ENCODE peak calls at places on chromosomes 7 and 10, in nine cellular contexts. One of them, this sample, is unnamed.

GRCh38 chr7:96657347-96658010 is 52.2 kb downstream of the SEM1 start:
- DNase-seq in naive B cell: no peak
- DNase-seq in neural crest cell: no peak
- DNase-seq in fibroblast of the conjunctiva: no peak
- DNase-seq in A172: peak
- DNase-seq in effector memory CD8-positive, alpha-beta T cell: no peak
- DNase-seq in Karpas-422: no peak
- DNase-seq in T1000: no peak
- DNase-seq in mucosa of descending colon: no peak
- DNase-seq in this sample: peak

GRCh38 chr10:117312430-117312829 is 62.8 kb downstream of the PDZD8 start:
- DNase-seq in Karpas-422: no peak
- DNase-seq in fibroblast of the conjunctiva: no peak
- DNase-seq in naive B cell: no peak
- DNase-seq in A172: no peak
- DNase-seq in effector memory CD8-positive, alpha-beta T cell: no peak
- DNase-seq in T1000: no peak
- DNase-seq in neural crest cell: no peak
- DNase-seq in mucosa of descending colon: no peak
- DNase-seq in this sample: peak

GRCh38 chr7:156157409-156158012 is 345.2 kb upstream of the SHH start:
- DNase-seq in naive B cell: no peak
- DNase-seq in effector memory CD8-positive, alpha-beta T cell: no peak
- DNase-seq in fibroblast of the conjunctiva: no peak
- DNase-seq in mucosa of descending colon: no peak
- DNase-seq in Karpas-422: no peak
- DNase-seq in T1000: no peak
- DNase-seq in neural crest cell: no peak
- DNase-seq in A172: no peak
- DNase-seq in this sample: no peak

GRCh38 chr10:23399701-23400144 is 39.2 kb upstream of the OTUD1 start:
- DNase-seq in fibroblast of the conjunctiva: no peak
- DNase-seq in neural crest cell: no peak
- DNase-seq in effector memory CD8-positive, alpha-beta T cell: no peak
- DNase-seq in mucosa of descending colon: no peak
- DNase-seq in A172: peak
- DNase-seq in Karpas-422: no peak
- DNase-seq in T1000: no peak
- DNase-seq in naive B cell: no peak
- DNase-seq in this sample: peak

GRCh38 chr10:72665925-72666324 is 26.0 kb upstream of the MCU start:
- DNase-seq in neural crest cell: no peak
- DNase-seq in effector memory CD8-positive, alpha-beta T cell: no peak
- DNase-seq in Karpas-422: no peak
- DNase-seq in mucosa of descending colon: no peak
- DNase-seq in fibroblast of the conjunctiva: no peak
- DNase-seq in A172: peak
- DNase-seq in naive B cell: no peak
- DNase-seq in T1000: no peak
- DNase-seq in this sample: peak

GRCh38 chr10:110491346-110491745 is 6.4 kb upstream of the DUSP5 start:
- DNase-seq in fibroblast of the conjunctiva: no peak
- DNase-seq in Karpas-422: no peak
- DNase-seq in naive B cell: no peak
- DNase-seq in T1000: no peak
- DNase-seq in A172: peak
- DNase-seq in neural crest cell: no peak
- DNase-seq in effector memory CD8-positive, alpha-beta T cell: no peak
- DNase-seq in mucosa of descending colon: no peak
- DNase-seq in this sample: peak

GRCh38 chr7:435518-436366 is 83.9 kb downstream of the PDGFA start:
- DNase-seq in neural crest cell: no peak
- DNase-seq in fibroblast of the conjunctiva: no peak
- DNase-seq in A172: peak
- DNase-seq in naive B cell: no peak
- DNase-seq in effector memory CD8-positive, alpha-beta T cell: no peak
- DNase-seq in T1000: peak
- DNase-seq in mucosa of descending colon: peak
- DNase-seq in Karpas-422: no peak
- DNase-seq in this sample: peak

GRCh38 chr10:119370972-119371703 is 163.8 kb downstream of the GRK5 start:
- DNase-seq in fibroblast of the conjunctiva: peak
- DNase-seq in naive B cell: no peak
- DNase-seq in T1000: peak
- DNase-seq in Karpas-422: no peak
- DNase-seq in neural crest cell: no peak
- DNase-seq in A172: no peak
- DNase-seq in effector memory CD8-positive, alpha-beta T cell: no peak
- DNase-seq in mucosa of descending colon: no peak
- DNase-seq in this sample: peak

GRCh38 chr7:77940647-77941046 is 142.1 kb downstream of the PHTF2 start:
- DNase-seq in Karpas-422: peak
- DNase-seq in effector memory CD8-positive, alpha-beta T cell: no peak
- DNase-seq in A172: peak
- DNase-seq in fibroblast of the conjunctiva: peak
- DNase-seq in naive B cell: no peak
- DNase-seq in T1000: no peak
- DNase-seq in mucosa of descending colon: peak
- DNase-seq in neural crest cell: peak
- DNase-seq in this sample: peak

GRCh38 chr10:63670291-63670898 is 149.2 kb downstream of the REEP3 start:
- DNase-seq in T1000: no peak
- DNase-seq in mucosa of descending colon: no peak
- DNase-seq in Karpas-422: no peak
- DNase-seq in neural crest cell: no peak
- DNase-seq in A172: no peak
- DNase-seq in naive B cell: no peak
- DNase-seq in effector memory CD8-positive, alpha-beta T cell: no peak
- DNase-seq in fibroblast of the conjunctiva: no peak
- DNase-seq in this sample: no peak

GRCh38 chr7:31126976-31127375 is 74.9 kb downstream of the ADCYAP1R1 start:
- DNase-seq in effector memory CD8-positive, alpha-beta T cell: no peak
- DNase-seq in Karpas-422: peak
- DNase-seq in A172: peak
- DNase-seq in fibroblast of the conjunctiva: peak
- DNase-seq in mucosa of descending colon: no peak
- DNase-seq in naive B cell: no peak
- DNase-seq in neural crest cell: no peak
- DNase-seq in T1000: no peak
- DNase-seq in this sample: peak

GRCh38 chr7:42831051-42831952 is 80.6 kb downstream of the C7orf25 start:
- DNase-seq in effector memory CD8-positive, alpha-beta T cell: no peak
- DNase-seq in Karpas-422: peak
- DNase-seq in neural crest cell: peak
- DNase-seq in mucosa of descending colon: peak
- DNase-seq in fibroblast of the conjunctiva: peak
- DNase-seq in naive B cell: no peak
- DNase-seq in T1000: no peak
- DNase-seq in A172: peak
- DNase-seq in this sample: peak

GRCh38 chr7:48611993-48612392 is 312.4 kb upstream of the CDC14C start:
- DNase-seq in Karpas-422: no peak
- DNase-seq in effector memory CD8-positive, alpha-beta T cell: no peak
- DNase-seq in fibroblast of the conjunctiva: no peak
- DNase-seq in naive B cell: no peak
- DNase-seq in A172: peak
- DNase-seq in T1000: peak
- DNase-seq in mucosa of descending colon: no peak
- DNase-seq in neural crest cell: no peak
- DNase-seq in this sample: peak

GRCh38 chr7:142384508-142384922 is 126.7 kb upstream of the PRSS58 start:
- DNase-seq in T1000: peak
- DNase-seq in fibroblast of the conjunctiva: no peak
- DNase-seq in mucosa of descending colon: no peak
- DNase-seq in effector memory CD8-positive, alpha-beta T cell: no peak
- DNase-seq in neural crest cell: no peak
- DNase-seq in A172: peak
- DNase-seq in naive B cell: no peak
- DNase-seq in Karpas-422: no peak
- DNase-seq in this sample: peak

GRCh38 chr10:96833220-96834001 is 1.3 kb downstream of the LCOR start:
- DNase-seq in Karpas-422: peak
- DNase-seq in naive B cell: peak
- DNase-seq in effector memory CD8-positive, alpha-beta T cell: no peak
- DNase-seq in fibroblast of the conjunctiva: no peak
- DNase-seq in mucosa of descending colon: peak
- DNase-seq in A172: peak
- DNase-seq in neural crest cell: peak
- DNase-seq in T1000: peak
- DNase-seq in this sample: peak

GRCh38 chr7:114835303-114835702 is 86.6 kb upstream of the MDFIC start:
- DNase-seq in effector memory CD8-positive, alpha-beta T cell: no peak
- DNase-seq in Karpas-422: no peak
- DNase-seq in fibroblast of the conjunctiva: no peak
- DNase-seq in T1000: no peak
- DNase-seq in mucosa of descending colon: no peak
- DNase-seq in naive B cell: no peak
- DNase-seq in neural crest cell: no peak
- DNase-seq in A172: no peak
- DNase-seq in this sample: no peak

GRCh38 chr10:113663142-113663541 is 699 bp downstream of the NRAP start:
- DNase-seq in A172: peak
- DNase-seq in T1000: no peak
- DNase-seq in fibroblast of the conjunctiva: no peak
- DNase-seq in Karpas-422: peak
- DNase-seq in neural crest cell: no peak
- DNase-seq in mucosa of descending colon: no peak
- DNase-seq in naive B cell: no peak
- DNase-seq in effector memory CD8-positive, alpha-beta T cell: no peak
- DNase-seq in this sample: peak

GRCh38 chr10:127254276-127254675 is 57.9 kb upstream of the INSYN2A start:
- DNase-seq in naive B cell: no peak
- DNase-seq in T1000: no peak
- DNase-seq in fibroblast of the conjunctiva: no peak
- DNase-seq in effector memory CD8-positive, alpha-beta T cell: no peak
- DNase-seq in A172: no peak
- DNase-seq in Karpas-422: no peak
- DNase-seq in mucosa of descending colon: no peak
- DNase-seq in neural crest cell: no peak
- DNase-seq in this sample: no peak

GRCh38 chr10:124035928-124036558 is 57.4 kb downstream of the CHST15 start:
- DNase-seq in T1000: no peak
- DNase-seq in effector memory CD8-positive, alpha-beta T cell: peak
- DNase-seq in mucosa of descending colon: peak
- DNase-seq in Karpas-422: peak
- DNase-seq in neural crest cell: no peak
- DNase-seq in naive B cell: peak
- DNase-seq in A172: no peak
- DNase-seq in fibroblast of the conjunctiva: no peak
- DNase-seq in this sample: no peak

GRCh38 chr7:47819054-47819920 is 129.0 kb downstream of the PKD1L1 start:
- DNase-seq in mucosa of descending colon: peak
- DNase-seq in naive B cell: peak
- DNase-seq in effector memory CD8-positive, alpha-beta T cell: no peak
- DNase-seq in T1000: peak
- DNase-seq in fibroblast of the conjunctiva: peak
- DNase-seq in Karpas-422: peak
- DNase-seq in neural crest cell: peak
- DNase-seq in A172: peak
- DNase-seq in this sample: peak

GRCh38 chr10:50636576-50636975 is 12.8 kb upstream of the SGMS1 start:
- DNase-seq in A172: no peak
- DNase-seq in T1000: no peak
- DNase-seq in Karpas-422: no peak
- DNase-seq in neural crest cell: no peak
- DNase-seq in mucosa of descending colon: no peak
- DNase-seq in effector memory CD8-positive, alpha-beta T cell: peak
- DNase-seq in naive B cell: no peak
- DNase-seq in fibroblast of the conjunctiva: no peak
- DNase-seq in this sample: no peak

GRCh38 chr10:47269294-47269693 is 30.7 kb upstream of the GDF10 start:
- DNase-seq in effector memory CD8-positive, alpha-beta T cell: no peak
- DNase-seq in neural crest cell: no peak
- DNase-seq in Karpas-422: peak
- DNase-seq in fibroblast of the conjunctiva: no peak
- DNase-seq in A172: no peak
- DNase-seq in mucosa of descending colon: no peak
- DNase-seq in naive B cell: no peak
- DNase-seq in T1000: no peak
- DNase-seq in this sample: no peak

GRCh38 chr7:29039747-29040569 is 81.8 kb upstream of the TRIL start:
- DNase-seq in mucosa of descending colon: no peak
- DNase-seq in Karpas-422: no peak
- DNase-seq in A172: peak
- DNase-seq in naive B cell: no peak
- DNase-seq in neural crest cell: no peak
- DNase-seq in fibroblast of the conjunctiva: no peak
- DNase-seq in T1000: no peak
- DNase-seq in effector memory CD8-positive, alpha-beta T cell: no peak
- DNase-seq in this sample: no peak

GRCh38 chr7:132183822-132184380 is 392.4 kb downstream of the PLXNA4 start:
- DNase-seq in T1000: no peak
- DNase-seq in fibroblast of the conjunctiva: no peak
- DNase-seq in naive B cell: no peak
- DNase-seq in A172: no peak
- DNase-seq in Karpas-422: no peak
- DNase-seq in effector memory CD8-positive, alpha-beta T cell: no peak
- DNase-seq in neural crest cell: no peak
- DNase-seq in mucosa of descending colon: no peak
- DNase-seq in this sample: no peak

GRCh38 chr7:135707570-135707966 is 20.4 kb downstream of the SLC13A4 start:
- DNase-seq in fibroblast of the conjunctiva: no peak
- DNase-seq in effector memory CD8-positive, alpha-beta T cell: no peak
- DNase-seq in Karpas-422: no peak
- DNase-seq in A172: no peak
- DNase-seq in neural crest cell: no peak
- DNase-seq in mucosa of descending colon: no peak
- DNase-seq in naive B cell: no peak
- DNase-seq in T1000: no peak
- DNase-seq in this sample: no peak

GRCh38 chr7:44057849-44058758 is 7.3 kb downstream of the PGAM2 start:
- DNase-seq in mucosa of descending colon: no peak
- DNase-seq in neural crest cell: no peak
- DNase-seq in Karpas-422: peak
- DNase-seq in T1000: no peak
- DNase-seq in effector memory CD8-positive, alpha-beta T cell: no peak
- DNase-seq in naive B cell: peak
- DNase-seq in fibroblast of the conjunctiva: no peak
- DNase-seq in A172: no peak
- DNase-seq in this sample: no peak

This sample was measured in M059J.